ENCODE peak calls at places on chromosomes 5 and 9, in four cellular contexts. K is GM10248, I is transverse colon, R is pancreas. H is an unnamed sample.

GRCh38 chr9:37984672-37985611 is 81.0 kb upstream of the SLC25A51 start:
- DNase-seq in K (no peak), I (peak; percentile 67), R (no peak), H (no peak)

GRCh38 chr5:74459984-74460383 is 180.5 kb downstream of the ENC1 start:
- DNase-seq in K (no peak), I (no peak), R (no peak), H (no peak)

GRCh38 chr5:111225926-111226325 is 1.7 kb downstream of the CAMK4 start:
- DNase-seq in K (peak; percentile 40), I (no peak), R (no peak), H (peak; percentile 43)

GRCh38 chr5:3220638-3221288 is 374.9 kb upstream of the IRX1 start:
- DNase-seq in K (no peak), I (no peak), R (no peak), H (no peak)

GRCh38 chr9:126347911-126348760 is 21.5 kb downstream of the MVB12B start:
- DNase-seq in K (no peak), I (peak; percentile 74), R (no peak), H (no peak)

GRCh38 chr5:173187054-173187743 is 42.9 kb downstream of the BNIP1 start:
- DNase-seq in K (no peak), I (no peak), R (no peak), H (peak; percentile 37)

GRCh38 chr5:34484591-34485228 is 171.4 kb upstream of the RAI14 start:
- DNase-seq in K (no peak), I (no peak), R (no peak), H (no peak)

GRCh38 chr9:100598641-100599145 is 20.8 kb downstream of the CAVIN4 start:
- DNase-seq in K (peak; percentile 74), I (peak; percentile 90), R (peak; percentile 87), H (peak; percentile 82)

GRCh38 chr5:73663860-73664240 is 37.9 kb downstream of the ARHGEF28 start:
- DNase-seq in K (peak; percentile 32), I (no peak), R (no peak), H (no peak)

GRCh38 chr5:10331341-10331796 is 22.1 kb upstream of the MARCHF6 start:
- DNase-seq in K (no peak), I (no peak), R (peak; percentile 82), H (no peak)

GRCh38 chr9:107438211-107439030 is 51.1 kb downstream of the KLF4 start:
- DNase-seq in K (no peak), I (no peak), R (no peak), H (no peak)

GRCh38 chr5:147669113-147669869 is 113.2 kb downstream of the JAKMIP2 start:
- DNase-seq in K (no peak), I (no peak), R (no peak), H (no peak)

GRCh38 chr9:129451089-129451656 is 169.7 kb downstream of the C9orf50 start:
- DNase-seq in K (no peak), I (no peak), R (no peak), H (no peak)

GRCh38 chr9:105138306-105138801 is 106.1 kb upstream of the SLC44A1 start:
- DNase-seq in K (no peak), I (peak; percentile 53), R (no peak), H (no peak)

GRCh38 chr5:74624931-74625505 is 15.5 kb downstream of the ENC1 start:
- DNase-seq in K (no peak), I (no peak), R (no peak), H (no peak)

DNA sequence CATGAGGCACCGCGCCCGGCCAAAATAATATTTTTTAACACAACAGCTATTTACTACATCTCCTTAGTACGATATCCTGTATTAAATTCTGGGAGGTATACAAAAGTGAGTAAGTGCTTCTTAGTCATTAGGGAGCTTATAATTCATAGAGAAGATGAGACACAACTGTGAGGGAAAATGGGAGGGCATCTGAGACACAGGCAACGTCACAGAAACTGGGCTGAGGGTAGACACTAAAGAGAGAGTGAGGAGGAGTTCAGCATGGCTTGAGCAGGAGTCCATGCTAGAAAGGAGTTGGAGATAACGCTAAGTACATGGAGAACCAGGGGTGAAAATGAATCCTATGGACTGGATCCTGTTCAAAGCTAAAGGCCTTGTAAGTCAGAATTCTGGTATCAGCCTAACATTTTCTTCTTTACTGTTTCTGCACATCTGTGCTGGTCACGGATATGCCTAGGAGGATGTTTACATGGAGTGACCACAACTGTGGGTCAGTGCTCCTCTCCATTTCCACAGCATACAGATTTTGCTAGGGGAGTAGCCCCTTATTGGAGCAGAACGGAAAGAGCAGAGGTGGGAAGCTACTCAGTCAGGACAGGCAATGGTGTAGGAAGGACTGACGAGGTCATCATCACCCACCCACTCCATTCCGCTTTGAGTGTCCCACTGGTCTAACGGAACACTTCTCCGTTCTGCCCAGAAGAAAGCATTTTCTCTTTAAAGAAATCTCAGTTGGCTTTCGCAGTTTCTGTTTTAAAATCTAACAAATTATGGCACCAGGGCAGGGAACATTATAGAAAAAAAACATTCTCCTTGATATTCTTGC is 310.4 kb upstream of the EFNA5 start:
- DNase-seq in K (no peak), I (no peak), R (no peak), H (no peak)
- TF ChIP-seq CTCF in K (no peak), I (no peak), R (no peak), H (no peak)

GRCh38 chr5:180327166-180327565 is 26.0 kb downstream of the GFPT2 start:
- DNase-seq in K (no peak), I (no peak), R (no peak), H (no peak)

GRCh38 chr5:180330270-180330648 is 22.9 kb downstream of the GFPT2 start:
- DNase-seq in K (no peak), I (no peak), R (no peak), H (no peak)

GRCh38 chr5:180329138-180329435 is 24.0 kb downstream of the GFPT2 start:
- DNase-seq in K (no peak), I (no peak), R (no peak), H (no peak)

GRCh38 chr5:180329606-180330269 is 23.4 kb downstream of the GFPT2 start:
- DNase-seq in K (no peak), I (no peak), R (no peak), H (no peak)

DNA sequence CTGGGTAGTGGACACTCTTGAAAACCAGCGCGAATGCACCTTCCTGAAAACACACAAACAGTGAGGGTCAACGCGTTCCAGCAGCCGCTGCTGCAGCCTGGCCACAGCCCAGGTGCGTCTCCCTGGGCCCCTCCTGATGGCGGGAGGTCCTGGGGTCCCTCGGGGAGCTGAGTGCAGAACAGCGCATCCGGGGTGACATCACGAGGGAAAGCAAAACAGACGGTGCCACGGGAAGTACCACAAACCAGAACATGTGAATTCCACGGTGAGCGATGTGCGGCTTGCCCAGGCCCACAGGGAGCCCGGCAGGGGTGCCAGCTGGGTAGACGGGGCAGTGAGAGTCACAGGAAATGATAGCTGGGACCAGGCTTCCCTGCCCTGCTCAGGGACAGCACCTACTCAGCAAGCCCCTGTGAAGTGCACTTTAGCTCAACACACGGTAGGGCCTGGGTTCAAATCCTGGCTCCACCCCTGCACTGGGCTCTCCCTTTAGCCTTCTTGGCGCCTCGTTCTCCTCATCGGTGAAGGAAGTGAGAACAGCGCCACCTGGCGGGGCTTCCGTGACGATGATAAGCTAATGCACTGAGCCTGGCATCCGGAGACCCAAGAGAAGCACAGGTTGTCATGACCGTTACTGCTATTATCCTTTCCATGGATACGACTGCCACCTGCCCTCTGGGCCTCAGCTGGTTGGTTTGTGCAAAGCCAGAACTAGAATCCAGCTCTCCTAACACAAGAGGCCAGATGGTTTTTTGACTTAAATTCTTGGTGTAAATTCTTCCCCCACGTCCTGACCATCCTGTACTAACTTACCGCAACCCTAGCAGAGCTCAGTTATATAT is 24.6 kb downstream of the GFPT2 start:
- DNase-seq in K (peak; percentile 87), I (peak; percentile 86), R (peak; percentile 85), H (peak; percentile 94)
- TF ChIP-seq CTCF in K (peak; percentile 92), I (peak; percentile 82), R (peak; percentile 78), H (peak; percentile 88)

GRCh38 chr9:90330215-90330614 is 312.4 kb downstream of the DIRAS2 start:
- DNase-seq in K (no peak), I (no peak), R (no peak), H (no peak)

GRCh38 chr9:90331826-90332575 is 310.6 kb downstream of the DIRAS2 start:
- DNase-seq in K (no peak), I (no peak), R (no peak), H (no peak)

DNA sequence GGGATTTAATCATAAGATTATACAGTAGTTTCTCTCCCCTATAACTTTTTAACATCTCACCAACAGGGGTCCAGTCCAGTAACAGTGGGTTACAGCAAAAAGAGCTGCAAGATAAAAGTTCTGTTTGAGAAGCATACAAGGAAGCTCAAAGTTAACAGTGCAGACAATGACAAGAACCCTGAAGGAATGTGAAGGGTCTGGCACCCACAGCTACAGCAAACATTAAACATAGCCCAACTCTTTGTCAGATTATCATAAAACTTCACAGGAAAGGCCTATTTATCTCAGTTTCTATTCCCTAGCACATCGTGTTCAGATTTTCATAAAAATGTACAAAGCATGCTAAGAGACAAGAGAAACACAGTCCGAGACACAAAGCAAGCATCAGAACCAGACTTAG is 309.4 kb downstream of the DIRAS2 start:
- DNase-seq in K (no peak), I (no peak), R (no peak), H (no peak)
- TF ChIP-seq CTCF in K (no peak), I (no peak), R (no peak), H (no peak)

DNA sequence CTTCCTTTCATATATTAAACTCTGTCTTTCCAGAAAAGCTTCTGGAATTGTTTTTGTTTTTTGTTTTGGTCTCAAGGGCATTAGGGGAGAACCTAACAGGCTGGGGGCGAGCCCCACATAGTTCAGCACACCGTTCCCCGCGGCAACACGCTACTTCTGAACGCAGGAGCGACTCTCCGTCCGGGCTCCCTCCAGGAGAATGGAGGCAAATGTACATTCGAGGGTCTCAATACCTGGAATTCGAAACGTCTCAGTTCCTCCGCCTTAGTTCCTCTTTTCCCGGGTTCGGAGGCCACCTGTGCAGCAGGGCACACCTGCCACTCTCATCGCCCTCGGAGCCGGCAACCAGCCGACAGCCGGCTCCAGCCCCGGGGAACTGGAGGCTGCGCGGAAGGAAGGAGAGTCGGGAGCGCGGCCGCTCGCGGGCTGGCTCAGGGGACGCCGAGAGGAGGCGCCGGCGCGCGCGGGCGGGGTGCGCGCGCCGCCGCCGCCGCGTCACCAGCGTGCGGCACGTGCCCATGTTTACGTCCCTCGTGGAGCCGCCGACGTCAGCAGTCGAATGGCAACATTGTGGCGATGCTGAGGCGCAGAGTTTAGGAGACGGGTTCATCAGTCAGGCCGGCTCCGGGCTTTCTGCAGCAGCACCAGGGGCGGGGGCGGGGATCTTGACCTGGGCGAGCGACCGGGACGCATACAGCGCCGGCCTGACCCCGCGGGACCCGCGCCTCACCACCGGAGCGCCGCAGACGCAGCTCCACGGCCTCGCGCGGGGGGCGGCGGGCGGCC is at the start of gene JMY:
- DNase-seq in K (peak; percentile 90), I (peak; percentile 90), R (peak; percentile 90), H (peak; percentile 89)
- TF ChIP-seq CTCF in K (peak; percentile 13), I (no peak), R (no peak), H (no peak)

GRCh38 chr5:180161420-180162303 is 47.3 kb downstream of the RASGEF1C start:
- DNase-seq in K (no peak), I (no peak), R (no peak), H (no peak)
- TF ChIP-seq CTCF in K (no peak), I (no peak), R (no peak), H (no peak)

GRCh38 chr5:91007251-91007650 is 375.9 kb downstream of the ARRDC3 start:
- DNase-seq in K (no peak), I (no peak), R (no peak), H (no peak)
- TF ChIP-seq CTCF in K (no peak), I (no peak), R (no peak), H (no peak)

GRCh38 chr9:110248361-110248760 is 7.9 kb downstream of the TXN start:
- DNase-seq in K (no peak), I (no peak), R (no peak), H (no peak)

GRCh38 chr9:110251212-110251611 is 5.1 kb downstream of the TXN start:
- DNase-seq in K (no peak), I (no peak), R (no peak), H (no peak)

GRCh38 chr9:110246214-110246613 is 10.1 kb downstream of the TXN start:
- DNase-seq in K (no peak), I (no peak), R (no peak), H (no peak)

GRCh38 chr9:110252509-110253139 is 3.7 kb downstream of the TXN start:
- DNase-seq in K (no peak), I (peak; percentile 34), R (no peak), H (no peak)

GRCh38 chr9:110249639-110250038 is 6.7 kb downstream of the TXN start:
- DNase-seq in K (no peak), I (no peak), R (no peak), H (no peak)
- TF ChIP-seq CTCF in K (no peak), I (no peak), R (no peak), H (no peak)